ENCODE peak calls at places on chromosomes 4 and X, in ten cellular contexts. T is Calu3; F is neural crest cell; O is tibial nerve; L is bronchial epithelial cell; Y is endothelial cell; H is MM.1S; J is activated CD8-positive, alpha-beta T cell treated with anti-CD3 and anti-CD28 coated beads for 36 hours; K is dorsolateral prefrontal cortex; D is kidney. M is an unnamed sample.

GRCh38 chr4:183256756-183257385 is 63.2 kb downstream of the CLDN22 start:
- DNase-seq in T (peak), F (peak), O (no peak), L (peak), Y (peak), H (peak), J (peak), K (no peak), D (peak), M (peak)

GRCh38 chrX:140572724-140573123 is 67.9 kb upstream of the SOX3 start:
- DNase-seq in T (peak), F (peak), O (no peak), L (peak), Y (peak), H (peak), J (peak), K (peak), D (no peak), M (peak)

GRCh38 chr4:81165853-81166430 is 49.1 kb downstream of the PRKG2 start:
- DNase-seq in T (no peak), F (no peak), O (no peak), L (peak), Y (no peak), H (no peak), J (no peak), K (no peak), D (no peak), M (no peak)

GRCh38 chrX:85963736-85964135 is 83.6 kb downstream of the CHM start:
- DNase-seq in T (no peak), F (no peak), O (no peak), L (peak), Y (no peak), H (no peak), J (no peak), K (no peak), D (no peak), M (no peak)

GRCh38 chr4:119138046-119138445 is 2.4 kb downstream of the MYOZ2 start:
- DNase-seq in T (no peak), F (no peak), O (no peak), L (no peak), Y (no peak), H (no peak), J (no peak), K (no peak), D (no peak), M (no peak)

GRCh38 chr4:120000591-120001296 is 65.9 kb downstream of the MAD2L1 start:
- DNase-seq in T (no peak), F (no peak), O (no peak), L (no peak), Y (no peak), H (no peak), J (no peak), K (no peak), D (no peak), M (no peak)

GRCh38 chrX:16212024-16212423 is 44.7 kb downstream of the MAGEB17 start:
- DNase-seq in T (peak), F (no peak), O (no peak), L (peak), Y (no peak), H (no peak), J (no peak), K (no peak), D (no peak), M (no peak)

GRCh38 chr4:101774807-101775206 is 15.7 kb upstream of the BANK1 start:
- DNase-seq in T (no peak), F (no peak), O (no peak), L (peak), Y (no peak), H (no peak), J (no peak), K (no peak), D (no peak), M (no peak)

GRCh38 chr4:5474756-5475155 is 233.6 kb downstream of the EVC2 start:
- DNase-seq in T (no peak), F (no peak), O (no peak), L (peak), Y (no peak), H (no peak), J (no peak), K (no peak), D (no peak), M (no peak)

GRCh38 chr4:60744767-60745166 is 455.4 kb upstream of the ADGRL3 start:
- DNase-seq in T (no peak), F (no peak), O (no peak), L (peak), Y (no peak), H (no peak), J (no peak), K (no peak), D (no peak), M (no peak)

GRCh38 chrX:95318882-95319281 is 1365.8 kb upstream of the DIAPH2 start:
- DNase-seq in T (no peak), F (no peak), O (no peak), L (peak), Y (peak), H (peak), J (no peak), K (no peak), D (no peak), M (no peak)

GRCh38 chr4:15913631-15913970 is 24.9 kb downstream of the FGFBP1 start:
- DNase-seq in T (peak), F (no peak), O (no peak), L (peak), Y (no peak), H (no peak), J (no peak), K (no peak), D (no peak), M (no peak)

GRCh38 chr4:80226091-80226490 is 28.8 kb downstream of the PRDM8 start:
- DNase-seq in T (no peak), F (no peak), O (no peak), L (no peak), Y (no peak), H (no peak), J (no peak), K (no peak), D (no peak), M (no peak)

GRCh38 chr4:185774815-185775684 is 36.9 kb downstream of the SORBS2 start:
- DNase-seq in T (peak), F (no peak), O (no peak), L (peak), Y (no peak), H (no peak), J (no peak), K (no peak), D (peak), M (no peak)

GRCh38 chr4:162456106-162456505 is 292.3 kb upstream of the FSTL5 start:
- DNase-seq in T (no peak), F (no peak), O (no peak), L (peak), Y (no peak), H (no peak), J (no peak), K (no peak), D (no peak), M (no peak)

GRCh38 chr4:60897415-60897814 is 302.7 kb upstream of the ADGRL3 start:
- DNase-seq in T (no peak), F (no peak), O (no peak), L (peak), Y (no peak), H (no peak), J (no peak), K (no peak), D (no peak), M (no peak)

GRCh38 chrX:130024127-130024526 is 41.7 kb downstream of the BCORL1 start:
- DNase-seq in T (peak), F (no peak), O (peak), L (peak), Y (peak), H (peak), J (peak), K (no peak), D (peak), M (peak)

GRCh38 chrX:75156537-75156945 is 458 bp upstream of the ABCB7 start:
- DNase-seq in T (no peak), F (no peak), O (no peak), L (no peak), Y (no peak), H (no peak), J (peak), K (no peak), D (no peak), M (peak)

GRCh38 chr4:144658908-144659307 is 13.0 kb downstream of the HHIP start:
- DNase-seq in T (no peak), F (no peak), O (no peak), L (no peak), Y (no peak), H (no peak), J (no peak), K (no peak), D (no peak), M (no peak)

GRCh38 chr4:182277402-182277801 is 34.2 kb downstream of the TENM3 start:
- DNase-seq in T (no peak), F (no peak), O (no peak), L (no peak), Y (no peak), H (no peak), J (no peak), K (no peak), D (no peak), M (no peak)

GRCh38 chr4:2934077-2934812 is 29.0 kb downstream of the NOP14 start:
- DNase-seq in T (no peak), F (peak), O (peak), L (no peak), Y (peak), H (no peak), J (peak), K (peak), D (peak), M (peak)

GRCh38 chr4:121484633-121485032 is 103.8 kb upstream of the QRFPR start:
- DNase-seq in T (peak), F (no peak), O (no peak), L (peak), Y (peak), H (peak), J (peak), K (no peak), D (no peak), M (peak)

GRCh38 chr4:100581337-100581736 is 63.5 kb upstream of the EMCN start:
- DNase-seq in T (no peak), F (no peak), O (no peak), L (peak), Y (no peak), H (peak), J (peak), K (no peak), D (no peak), M (no peak)

GRCh38 chrX:101462892-101463291 is 22.4 kb upstream of the ARMCX4 start:
- DNase-seq in T (peak), F (no peak), O (no peak), L (peak), Y (peak), H (peak), J (no peak), K (no peak), D (no peak), M (peak)

GRCh38 chr4:87502580-87503238 is 26.5 kb downstream of the SPARCL1 start:
- DNase-seq in T (no peak), F (no peak), O (no peak), L (peak), Y (no peak), H (no peak), J (no peak), K (no peak), D (no peak), M (no peak)

GRCh38 chrX:130975947-130976346 is 72.9 kb upstream of the ENOX2 start:
- DNase-seq in T (peak), F (peak), O (no peak), L (peak), Y (peak), H (peak), J (peak), K (no peak), D (no peak), M (no peak)

GRCh38 chr4:112522389-112522788 is 6.4 kb upstream of the NEUROG2 start:
- DNase-seq in T (no peak), F (no peak), O (no peak), L (no peak), Y (no peak), H (no peak), J (no peak), K (no peak), D (no peak), M (no peak)

GRCh38 chr4:112520598-112521122 is 4.7 kb upstream of the NEUROG2 start:
- DNase-seq in T (no peak), F (peak), O (no peak), L (no peak), Y (no peak), H (no peak), J (no peak), K (no peak), D (no peak), M (no peak)

GRCh38 chr4:112521123-112522116 is 5.4 kb upstream of the NEUROG2 start:
- DNase-seq in T (no peak), F (no peak), O (no peak), L (no peak), Y (no peak), H (no peak), J (peak), K (no peak), D (no peak), M (no peak)

GRCh38 chr4:112523764-112524505 is 8.0 kb upstream of the NEUROG2 start:
- DNase-seq in T (peak), F (peak), O (no peak), L (peak), Y (peak), H (peak), J (peak), K (peak), D (peak), M (peak)

DNA sequence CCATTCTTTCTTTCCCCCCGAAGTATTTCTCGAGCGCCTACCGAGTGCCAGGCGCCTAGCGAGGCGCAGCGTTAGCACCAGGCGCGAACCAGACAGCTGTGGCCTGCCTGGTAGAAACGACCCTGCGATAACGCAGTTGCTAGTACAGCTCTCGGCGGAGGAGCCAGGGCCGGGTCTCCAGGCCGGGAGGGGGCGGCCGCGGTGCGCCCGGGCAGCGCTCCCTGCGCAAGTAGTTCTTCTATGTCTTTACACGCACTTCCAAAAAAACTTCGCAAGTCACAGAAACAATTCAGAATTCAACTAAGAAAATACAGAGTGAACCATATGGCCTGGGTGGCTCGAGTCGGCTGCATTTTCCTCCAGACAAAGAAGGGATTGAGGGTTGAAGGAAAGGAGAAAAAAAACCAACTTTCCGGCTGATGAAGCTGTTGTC is 7.0 kb upstream of the NEUROG2 start:
- DNase-seq in T (peak), F (peak), O (no peak), L (no peak), Y (peak), H (peak), J (peak), K (no peak), D (no peak), M (peak)
- TF ChIP-seq CTCF in T (no peak), F (peak), O (no peak), L (no peak), Y (no peak), H (peak), J (no peak), K (no peak), D (no peak), M (peak)

DNA sequence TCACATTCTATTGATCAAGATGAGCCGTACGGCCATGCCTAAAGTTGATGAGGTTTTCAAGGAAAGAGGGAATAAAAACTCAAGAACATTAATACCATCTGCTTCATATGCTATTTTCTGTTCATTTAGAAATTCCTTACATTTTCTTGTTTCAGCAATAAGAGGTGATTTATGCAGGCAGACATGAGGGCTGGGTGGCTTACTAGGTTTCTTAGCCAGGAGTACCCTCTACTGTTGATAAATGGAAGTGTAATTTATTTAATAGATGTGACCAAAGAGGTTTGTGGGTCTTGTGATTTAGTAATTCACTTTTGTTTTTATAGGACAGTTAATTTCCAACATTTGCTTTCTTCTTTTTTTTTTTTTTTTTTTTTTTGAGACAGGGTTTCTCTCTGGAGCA is 6.4 kb upstream of the SMIM9 start:
- DNase-seq in T (peak), F (no peak), O (no peak), L (peak), Y (no peak), H (peak), J (no peak), K (no peak), D (no peak), M (peak)
- TF ChIP-seq CTCF in T (peak), F (peak), O (peak), L (peak), Y (peak), H (peak), J (peak), K (peak), D (peak), M (peak)

DNA sequence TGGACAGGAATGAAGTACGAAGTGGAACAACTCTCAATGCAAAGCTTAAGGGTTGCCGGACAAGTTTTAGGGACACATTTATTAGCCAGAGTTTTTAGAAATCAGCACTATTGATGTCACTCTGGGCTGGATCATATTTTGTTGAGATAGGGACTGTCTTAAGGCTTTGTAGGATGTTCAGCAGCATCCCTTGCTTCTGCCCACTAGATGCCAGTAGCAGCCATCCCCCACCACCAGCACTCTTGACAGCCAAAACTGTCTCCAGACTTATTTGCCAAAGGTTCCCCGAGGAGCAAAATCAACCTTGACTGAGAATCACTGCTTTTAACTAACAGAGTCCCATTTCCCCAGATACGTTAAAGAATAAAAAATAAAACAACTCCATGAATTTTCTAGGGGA is 1497.3 kb downstream of the STIM2 start:
- DNase-seq in T (no peak), F (no peak), O (no peak), L (peak), Y (peak), H (no peak), J (no peak), K (no peak), D (no peak), M (no peak)
- TF ChIP-seq CTCF in T (no peak), F (peak), O (no peak), L (peak), Y (no peak), H (no peak), J (no peak), K (no peak), D (no peak), M (no peak)

DNA sequence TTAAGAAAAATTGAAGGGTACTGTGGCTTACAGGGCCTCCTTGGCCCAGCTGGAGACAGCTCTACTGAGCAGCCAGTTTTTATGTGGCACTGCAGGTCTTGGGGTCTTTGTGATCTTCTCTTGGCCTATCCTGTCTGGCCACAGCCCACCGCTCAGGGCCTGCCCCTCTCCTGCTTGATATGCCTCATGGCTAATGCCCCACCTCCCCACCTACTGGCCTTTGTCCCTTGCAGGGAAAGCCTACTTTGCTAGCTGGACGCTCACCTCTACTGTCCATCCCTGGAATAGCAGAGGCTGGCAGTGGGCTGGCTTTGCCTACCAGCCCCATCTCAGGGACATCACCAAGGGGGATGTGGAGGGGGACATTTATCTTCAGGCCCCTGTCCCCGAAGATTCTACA is 134.1 kb downstream of the PJA1 start:
- DNase-seq in T (peak), F (no peak), O (no peak), L (no peak), Y (no peak), H (no peak), J (no peak), K (no peak), D (no peak), M (no peak)
- TF ChIP-seq CTCF in T (no peak), F (no peak), O (no peak), L (peak), Y (no peak), H (no peak), J (no peak), K (no peak), D (peak), M (no peak)

GRCh38 chr4:148056879-148057278 is 325.0 kb downstream of the ARHGAP10 start:
- DNase-seq in T (peak), F (no peak), O (no peak), L (peak), Y (no peak), H (peak), J (peak), K (no peak), D (no peak), M (peak)
- TF ChIP-seq CTCF in T (no peak), F (no peak), O (no peak), L (no peak), Y (no peak), H (peak), J (peak), K (peak), D (peak), M (peak)

M was measured in GM13976.